ENCODE peak calls at places on chromosomes 6 and 20, in ten cellular contexts. One of them, this sample, is unnamed.

GRCh38 chr6:45420083-45420908 is 42.6 kb upstream of the SUPT3H start:
- DNase-seq in HTR-8/SVneo: no peak
- DNase-seq in NCI-H446: no peak
- DNase-seq in stimulated activated CD4-positive, alpha-beta T cell treated with anti-CD3 and anti-CD28 coated beads, TNF-alpha, amount 100 ng/mL, for 24 hours: no peak
- DNase-seq in posterior vena cava: no peak
- DNase-seq in AG08395: no peak
- DNase-seq in HT1080: no peak
- DNase-seq in NCI-H1105: no peak
- DNase-seq in AG09309: no peak
- DNase-seq in uterus: no peak
- DNase-seq in this sample: no peak

GRCh38 chr6:44058617-44059358 is 68.5 kb downstream of the MRPL14 start:
- DNase-seq in stimulated activated CD4-positive, alpha-beta T cell treated with anti-CD3 and anti-CD28 coated beads, TNF-alpha, amount 100 ng/mL, for 24 hours: no peak
- DNase-seq in HT1080: peak
- DNase-seq in NCI-H1105: no peak
- DNase-seq in HTR-8/SVneo: peak
- DNase-seq in NCI-H446: no peak
- DNase-seq in posterior vena cava: peak
- DNase-seq in AG09309: peak
- DNase-seq in uterus: peak
- DNase-seq in AG08395: peak
- DNase-seq in this sample: peak

GRCh38 chr20:41135187-41135887 is 2.0 kb upstream of the PLCG1 start:
- DNase-seq in uterus: no peak
- DNase-seq in posterior vena cava: peak
- DNase-seq in NCI-H446: peak
- DNase-seq in AG09309: no peak
- DNase-seq in stimulated activated CD4-positive, alpha-beta T cell treated with anti-CD3 and anti-CD28 coated beads, TNF-alpha, amount 100 ng/mL, for 24 hours: no peak
- DNase-seq in HT1080: peak
- DNase-seq in HTR-8/SVneo: peak
- DNase-seq in NCI-H1105: peak
- DNase-seq in AG08395: no peak
- DNase-seq in this sample: peak

GRCh38 chr6:40999498-41000070 is 39.4 kb downstream of the UNC5CL start:
- DNase-seq in AG09309: no peak
- DNase-seq in stimulated activated CD4-positive, alpha-beta T cell treated with anti-CD3 and anti-CD28 coated beads, TNF-alpha, amount 100 ng/mL, for 24 hours: no peak
- DNase-seq in uterus: peak
- DNase-seq in AG08395: peak
- DNase-seq in posterior vena cava: peak
- DNase-seq in NCI-H1105: no peak
- DNase-seq in NCI-H446: peak
- DNase-seq in HT1080: peak
- DNase-seq in HTR-8/SVneo: peak
- DNase-seq in this sample: no peak

GRCh38 chr6:73942581-73942980 is 246.6 kb downstream of the CD109 start:
- DNase-seq in NCI-H446: no peak
- DNase-seq in AG09309: no peak
- DNase-seq in stimulated activated CD4-positive, alpha-beta T cell treated with anti-CD3 and anti-CD28 coated beads, TNF-alpha, amount 100 ng/mL, for 24 hours: no peak
- DNase-seq in HTR-8/SVneo: no peak
- DNase-seq in NCI-H1105: no peak
- DNase-seq in AG08395: peak
- DNase-seq in posterior vena cava: no peak
- DNase-seq in uterus: no peak
- DNase-seq in HT1080: peak
- DNase-seq in this sample: peak

GRCh38 chr20:24991897-24992419 is 593 bp downstream of the APMAP start:
- DNase-seq in NCI-H1105: no peak
- DNase-seq in posterior vena cava: peak
- DNase-seq in HTR-8/SVneo: peak
- DNase-seq in uterus: peak
- DNase-seq in AG09309: no peak
- DNase-seq in HT1080: peak
- DNase-seq in NCI-H446: no peak
- DNase-seq in stimulated activated CD4-positive, alpha-beta T cell treated with anti-CD3 and anti-CD28 coated beads, TNF-alpha, amount 100 ng/mL, for 24 hours: no peak
- DNase-seq in AG08395: peak
- DNase-seq in this sample: peak

GRCh38 chr20:50561379-50562078 is 51.3 kb downstream of the PTPN1 start:
- DNase-seq in AG08395: peak
- DNase-seq in NCI-H446: no peak
- DNase-seq in uterus: peak
- DNase-seq in HT1080: peak
- DNase-seq in stimulated activated CD4-positive, alpha-beta T cell treated with anti-CD3 and anti-CD28 coated beads, TNF-alpha, amount 100 ng/mL, for 24 hours: peak
- DNase-seq in posterior vena cava: no peak
- DNase-seq in AG09309: peak
- DNase-seq in NCI-H1105: no peak
- DNase-seq in HTR-8/SVneo: peak
- DNase-seq in this sample: peak

GRCh38 chr6:153503810-153504209 is 372.7 kb upstream of the RGS17 start:
- DNase-seq in uterus: no peak
- DNase-seq in stimulated activated CD4-positive, alpha-beta T cell treated with anti-CD3 and anti-CD28 coated beads, TNF-alpha, amount 100 ng/mL, for 24 hours: no peak
- DNase-seq in HTR-8/SVneo: no peak
- DNase-seq in AG09309: no peak
- DNase-seq in NCI-H1105: no peak
- DNase-seq in NCI-H446: no peak
- DNase-seq in HT1080: no peak
- DNase-seq in AG08395: no peak
- DNase-seq in posterior vena cava: no peak
- DNase-seq in this sample: no peak

GRCh38 chr6:111884068-111884467 is 10.8 kb upstream of the FYN start:
- DNase-seq in uterus: no peak
- DNase-seq in AG08395: no peak
- DNase-seq in HTR-8/SVneo: no peak
- DNase-seq in NCI-H446: no peak
- DNase-seq in AG09309: no peak
- DNase-seq in HT1080: no peak
- DNase-seq in stimulated activated CD4-positive, alpha-beta T cell treated with anti-CD3 and anti-CD28 coated beads, TNF-alpha, amount 100 ng/mL, for 24 hours: no peak
- DNase-seq in NCI-H1105: no peak
- DNase-seq in posterior vena cava: no peak
- DNase-seq in this sample: no peak

GRCh38 chr20:51791626-51792025 is 10.7 kb downstream of the SALL4 start:
- DNase-seq in AG09309: no peak
- DNase-seq in HTR-8/SVneo: no peak
- DNase-seq in NCI-H446: no peak
- DNase-seq in HT1080: no peak
- DNase-seq in NCI-H1105: no peak
- DNase-seq in AG08395: no peak
- DNase-seq in uterus: no peak
- DNase-seq in posterior vena cava: no peak
- DNase-seq in stimulated activated CD4-positive, alpha-beta T cell treated with anti-CD3 and anti-CD28 coated beads, TNF-alpha, amount 100 ng/mL, for 24 hours: no peak
- DNase-seq in this sample: no peak

GRCh38 chr6:113539202-113539601 is 317.9 kb upstream of the MARCKS start:
- DNase-seq in posterior vena cava: no peak
- DNase-seq in HTR-8/SVneo: no peak
- DNase-seq in uterus: no peak
- DNase-seq in stimulated activated CD4-positive, alpha-beta T cell treated with anti-CD3 and anti-CD28 coated beads, TNF-alpha, amount 100 ng/mL, for 24 hours: no peak
- DNase-seq in AG09309: no peak
- DNase-seq in AG08395: no peak
- DNase-seq in HT1080: no peak
- DNase-seq in NCI-H1105: no peak
- DNase-seq in NCI-H446: no peak
- DNase-seq in this sample: peak

GRCh38 chr20:43820742-43821330 is 93.8 kb upstream of the TOX2 start:
- DNase-seq in NCI-H446: no peak
- DNase-seq in HTR-8/SVneo: no peak
- DNase-seq in AG09309: no peak
- DNase-seq in stimulated activated CD4-positive, alpha-beta T cell treated with anti-CD3 and anti-CD28 coated beads, TNF-alpha, amount 100 ng/mL, for 24 hours: no peak
- DNase-seq in NCI-H1105: no peak
- DNase-seq in HT1080: no peak
- DNase-seq in AG08395: no peak
- DNase-seq in posterior vena cava: no peak
- DNase-seq in uterus: no peak
- DNase-seq in this sample: no peak

GRCh38 chr20:32179934-32180333 is 27.6 kb downstream of the PLAGL2 start:
- DNase-seq in NCI-H446: no peak
- DNase-seq in NCI-H1105: no peak
- DNase-seq in AG09309: no peak
- DNase-seq in HTR-8/SVneo: no peak
- DNase-seq in AG08395: no peak
- DNase-seq in HT1080: no peak
- DNase-seq in posterior vena cava: no peak
- DNase-seq in uterus: no peak
- DNase-seq in stimulated activated CD4-positive, alpha-beta T cell treated with anti-CD3 and anti-CD28 coated beads, TNF-alpha, amount 100 ng/mL, for 24 hours: no peak
- DNase-seq in this sample: no peak

GRCh38 chr6:51414361-51414760 is 595.7 kb downstream of the TFAP2B start:
- DNase-seq in AG09309: no peak
- DNase-seq in NCI-H446: no peak
- DNase-seq in HTR-8/SVneo: no peak
- DNase-seq in posterior vena cava: no peak
- DNase-seq in HT1080: no peak
- DNase-seq in uterus: no peak
- DNase-seq in NCI-H1105: no peak
- DNase-seq in stimulated activated CD4-positive, alpha-beta T cell treated with anti-CD3 and anti-CD28 coated beads, TNF-alpha, amount 100 ng/mL, for 24 hours: no peak
- DNase-seq in AG08395: no peak
- DNase-seq in this sample: no peak

GRCh38 chr20:764255-764654 is 4.0 kb downstream of the SLC52A3 start:
- DNase-seq in AG09309: no peak
- DNase-seq in HTR-8/SVneo: no peak
- DNase-seq in NCI-H446: no peak
- DNase-seq in HT1080: no peak
- DNase-seq in stimulated activated CD4-positive, alpha-beta T cell treated with anti-CD3 and anti-CD28 coated beads, TNF-alpha, amount 100 ng/mL, for 24 hours: no peak
- DNase-seq in AG08395: no peak
- DNase-seq in posterior vena cava: no peak
- DNase-seq in uterus: no peak
- DNase-seq in NCI-H1105: no peak
- DNase-seq in this sample: no peak

GRCh38 chr6:17965397-17965796 is 22.0 kb downstream of the KIF13A start:
- DNase-seq in HTR-8/SVneo: no peak
- DNase-seq in HT1080: no peak
- DNase-seq in posterior vena cava: no peak
- DNase-seq in stimulated activated CD4-positive, alpha-beta T cell treated with anti-CD3 and anti-CD28 coated beads, TNF-alpha, amount 100 ng/mL, for 24 hours: no peak
- DNase-seq in NCI-H446: no peak
- DNase-seq in uterus: no peak
- DNase-seq in AG09309: no peak
- DNase-seq in NCI-H1105: no peak
- DNase-seq in AG08395: peak
- DNase-seq in this sample: peak

GRCh38 chr20:17520583-17520982 is 10.6 kb downstream of the BFSP1 start:
- DNase-seq in HT1080: peak
- DNase-seq in AG09309: no peak
- DNase-seq in NCI-H1105: no peak
- DNase-seq in AG08395: no peak
- DNase-seq in HTR-8/SVneo: no peak
- DNase-seq in NCI-H446: no peak
- DNase-seq in uterus: no peak
- DNase-seq in stimulated activated CD4-positive, alpha-beta T cell treated with anti-CD3 and anti-CD28 coated beads, TNF-alpha, amount 100 ng/mL, for 24 hours: no peak
- DNase-seq in posterior vena cava: no peak
- DNase-seq in this sample: no peak

GRCh38 chr20:57265649-57266250 is 691 bp downstream of the BMP7 start:
- DNase-seq in NCI-H1105: no peak
- DNase-seq in NCI-H446: no peak
- DNase-seq in AG09309: no peak
- DNase-seq in HTR-8/SVneo: peak
- DNase-seq in uterus: no peak
- DNase-seq in HT1080: no peak
- DNase-seq in AG08395: no peak
- DNase-seq in stimulated activated CD4-positive, alpha-beta T cell treated with anti-CD3 and anti-CD28 coated beads, TNF-alpha, amount 100 ng/mL, for 24 hours: no peak
- DNase-seq in posterior vena cava: no peak
- DNase-seq in this sample: no peak

GRCh38 chr20:35166242-35166830 is 5.5 kb upstream of the PROCR start:
- DNase-seq in posterior vena cava: peak
- DNase-seq in NCI-H1105: no peak
- DNase-seq in AG09309: no peak
- DNase-seq in AG08395: no peak
- DNase-seq in HT1080: no peak
- DNase-seq in NCI-H446: no peak
- DNase-seq in HTR-8/SVneo: no peak
- DNase-seq in stimulated activated CD4-positive, alpha-beta T cell treated with anti-CD3 and anti-CD28 coated beads, TNF-alpha, amount 100 ng/mL, for 24 hours: no peak
- DNase-seq in uterus: peak
- DNase-seq in this sample: no peak